ENCODE peak calls at places on chromosomes 5 and 9, in seven cellular contexts. R is Panc1, N is thoracic aorta, F is gastrocnemius medialis, B is right lobe of liver, I is upper lobe of right lung, W is heart left ventricle. T is an unnamed sample. For H3K36me3, the result is how much of the 10 kb centered on the place peaks cover.

GRCh38 chr9:95406114-95406513 is 88.6 kb upstream of the FANCC start:
- ATAC-seq in R (no peak), N (no peak), F (no peak), B (no peak), I (no peak), W (no peak), T (no peak)

GRCh38 chr5:158754018-158754514 is 345.6 kb downstream of the EBF1 start:
- ATAC-seq in R (no peak), N (no peak), F (peak), B (peak), I (no peak), W (no peak), T (peak)

GRCh38 chr5:180098991-180099732 is 27.6 kb upstream of the RNF130 start:
- ATAC-seq in R (peak), N (no peak), F (no peak), B (no peak), I (peak), W (no peak), T (no peak)

GRCh38 chr5:60195083-60195482 is 301.6 kb upstream of the PDE4D start:
- ATAC-seq in R (no peak), N (no peak), F (no peak), B (no peak), I (no peak), W (no peak), T (no peak)

GRCh38 chr9:88580961-88581360 is 46.0 kb downstream of the NXNL2 start:
- ATAC-seq in R (no peak), N (no peak), F (no peak), B (no peak), I (no peak), W (no peak), T (no peak)

GRCh38 chr9:27333241-27334052 is 36.5 kb upstream of the EQTN start:
- ATAC-seq in R (no peak), N (peak), F (peak), B (peak), I (peak), W (peak), T (peak)

GRCh38 chr9:107478805-107479204 is 10.8 kb downstream of the KLF4 start:
- ATAC-seq in R (no peak), N (no peak), F (no peak), B (no peak), I (peak), W (no peak), T (no peak)

GRCh38 chr5:148751025-148751424 is 75.4 kb upstream of the ADRB2 start:
- ATAC-seq in R (no peak), N (no peak), F (no peak), B (no peak), I (peak), W (no peak), T (no peak)

GRCh38 chr9:14405176-14405575 is 91.2 kb upstream of the NFIB start:
- ATAC-seq in R (no peak), N (no peak), F (no peak), B (no peak), I (no peak), W (no peak), T (no peak)

GRCh38 chr5:58490397-58491072 is 700 bp upstream of the GAPT start:
- ATAC-seq in R (no peak), N (no peak), F (no peak), B (no peak), I (no peak), W (no peak), T (no peak)

GRCh38 chr9:13646500-13646899 is 367.0 kb upstream of the MPDZ start:
- ATAC-seq in R (no peak), N (no peak), F (no peak), B (no peak), I (no peak), W (no peak), T (no peak)

GRCh38 chr5:109961755-109962154 is 272.0 kb downstream of the MAN2A1 start:
- ATAC-seq in R (no peak), N (no peak), F (no peak), B (peak), I (peak), W (no peak), T (no peak)

GRCh38 chr5:9025942-9026341 is 519.9 kb downstream of the SEMA5A start:
- ATAC-seq in R (no peak), N (no peak), F (no peak), B (no peak), I (no peak), W (no peak), T (no peak)

GRCh38 chr9:19156026-19156474 is 28.8 kb upstream of the PLIN2 start:
- ATAC-seq in R (no peak), N (no peak), F (no peak), B (peak), I (no peak), W (no peak), T (no peak)

GRCh38 chr5:43305948-43306563 is 7.2 kb downstream of the HMGCS1 start:
- ATAC-seq in R (peak), N (no peak), F (no peak), B (peak), I (peak), W (peak), T (no peak)

GRCh38 chr5:135578685-135579341 is at the start of gene CXCL14:
- ATAC-seq in R (peak), N (no peak), F (peak), B (peak), I (peak), W (no peak), T (peak)

GRCh38 chr5:94691947-94692346 is 73.5 kb downstream of the SLF1 start:
- ATAC-seq in R (no peak), N (no peak), F (no peak), B (peak), I (no peak), W (no peak), T (no peak)

GRCh38 chr9:3648722-3649121 is 122.9 kb upstream of the RFX3 start:
- ATAC-seq in R (no peak), N (no peak), F (no peak), B (no peak), I (no peak), W (no peak), T (no peak)

GRCh38 chr9:127263664-127264063 is 910 bp upstream of the GARNL3 start:
- ATAC-seq in R (no peak), N (no peak), F (no peak), B (peak), I (no peak), W (peak), T (no peak)

GRCh38 chr5:137630972-137631370 is 104.9 kb downstream of the KLHL3 start:
- ATAC-seq in R (no peak), N (peak), F (no peak), B (no peak), I (no peak), W (no peak), T (no peak)

GRCh38 chr9:123311250-123311753 is 42.9 kb upstream of the STRBP start:
- ATAC-seq in R (no peak), N (no peak), F (peak), B (peak), I (no peak), W (no peak), T (no peak)

GRCh38 chr9:73137286-73137899 is 14.3 kb upstream of the ANXA1 start:
- ATAC-seq in R (peak), N (no peak), F (peak), B (peak), I (peak), W (no peak), T (no peak)

GRCh38 chr5:74446673-74447337 is 193.7 kb downstream of the ENC1 start:
- ATAC-seq in R (no peak), N (peak), F (peak), B (no peak), I (peak), W (peak), T (peak)

GRCh38 chr9:99876190-99876589 is 30.3 kb upstream of the STX17 start:
- ATAC-seq in R (no peak), N (no peak), F (no peak), B (no peak), I (no peak), W (no peak), T (no peak)

GRCh38 chr9:91723420-91724067 is 226.5 kb downstream of the ROR2 start:
- ATAC-seq in R (no peak), N (no peak), F (no peak), B (no peak), I (no peak), W (no peak), T (peak)

GRCh38 chr5:171310816-171311697 is 2.0 kb downstream of the TLX3 start:
- ATAC-seq in R (peak), N (no peak), F (no peak), B (no peak), I (no peak), W (no peak), T (no peak)

GRCh38 chr5:35819656-35820055 is 37.0 kb upstream of the IL7R start:
- ATAC-seq in R (no peak), N (no peak), F (no peak), B (no peak), I (no peak), W (no peak), T (no peak)

GRCh38 chr9:127346584-127346983 is 50.4 kb upstream of the SLC2A8 start:
- ATAC-seq in R (no peak), N (no peak), F (no peak), B (no peak), I (no peak), W (no peak), T (no peak)

GRCh38 chr5:133713209-133713608 is 100.9 kb upstream of the FSTL4 start:
- ATAC-seq in R (no peak), N (no peak), F (no peak), B (no peak), I (no peak), W (no peak), T (no peak)

GRCh38 chr5:30604648-30605262 is 588.7 kb upstream of the CDH6 start:
- ATAC-seq in R (no peak), N (no peak), F (no peak), B (peak), I (no peak), W (no peak), T (no peak)

GRCh38 chr5:58944221-58944620 is 361.3 kb downstream of the RAB3C start:
- ATAC-seq in R (no peak), N (no peak), F (no peak), B (no peak), I (no peak), W (no peak), T (no peak)

GRCh38 chr5:75469017-75469416 is 42.4 kb downstream of the CERT1 start:
- ATAC-seq in R (no peak), N (no peak), F (no peak), B (no peak), I (no peak), W (no peak), T (no peak)

GRCh38 chr5:64746446-64746845 is 22.0 kb downstream of the SREK1IP1 start:
- ATAC-seq in R (no peak), N (no peak), F (no peak), B (no peak), I (no peak), W (no peak), T (no peak)

GRCh38 chr9:127185931-127186781 is 63.7 kb upstream of the ANGPTL2 start:
- ATAC-seq in R (no peak), N (peak), F (peak), B (peak), I (peak), W (peak), T (peak)

GRCh38 chr5:68032240-68032762 is 183.3 kb upstream of the PIK3R1 start:
- ATAC-seq in R (no peak), N (no peak), F (no peak), B (peak), I (no peak), W (peak), T (no peak)

GRCh38 chr5:168876419-168876818 is 297.3 kb upstream of the PANK3 start:
- ATAC-seq in R (no peak), N (no peak), F (no peak), B (no peak), I (no peak), W (no peak), T (no peak)

GRCh38 chr5:33565304-33565703 is 124.5 kb downstream of the TARS1 start:
- ATAC-seq in R (no peak), N (peak), F (no peak), B (no peak), I (no peak), W (no peak), T (peak)

DNA sequence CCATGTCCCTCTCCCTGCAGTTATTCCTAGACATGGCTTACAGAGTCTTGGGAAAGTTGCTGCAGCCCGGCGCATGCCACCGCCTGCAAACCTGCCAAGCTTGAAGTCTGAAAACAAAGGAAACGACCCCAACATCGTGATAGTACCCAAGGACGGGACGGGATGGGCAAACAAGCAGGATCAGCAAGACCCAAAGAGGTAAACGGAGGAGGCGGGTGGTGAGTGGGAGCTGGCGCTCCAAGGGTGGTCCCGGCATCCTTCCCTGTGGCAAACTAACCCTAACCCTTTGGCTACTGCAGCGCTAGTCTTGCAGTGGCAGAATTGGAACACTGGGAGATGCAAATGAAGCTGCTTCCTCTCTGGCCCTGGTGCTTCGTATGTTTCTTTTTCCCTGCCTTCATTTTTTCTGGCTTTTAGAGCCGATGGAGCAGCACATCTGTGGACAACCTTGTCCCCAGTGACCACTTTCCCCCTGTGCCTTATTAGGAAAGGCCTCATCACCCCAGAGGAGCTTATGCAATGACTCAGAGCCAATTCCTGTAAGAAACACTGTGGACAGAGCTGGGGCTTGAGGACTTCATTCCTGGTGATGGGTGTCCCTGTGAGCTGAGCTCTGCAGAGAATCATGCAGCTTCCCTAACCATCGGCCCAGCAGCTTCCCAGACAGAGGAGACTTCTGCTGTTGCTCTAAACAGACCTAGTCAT is 38.9 kb downstream of the PRRC2B start:
- ATAC-seq in R (no peak), N (peak), F (no peak), B (peak), I (no peak), W (no peak), T (peak)
- TF ChIP-seq CTCF in R (no peak), N (no peak), F (no peak), B (no peak), I (no peak), W (no peak), T (no peak)

DNA sequence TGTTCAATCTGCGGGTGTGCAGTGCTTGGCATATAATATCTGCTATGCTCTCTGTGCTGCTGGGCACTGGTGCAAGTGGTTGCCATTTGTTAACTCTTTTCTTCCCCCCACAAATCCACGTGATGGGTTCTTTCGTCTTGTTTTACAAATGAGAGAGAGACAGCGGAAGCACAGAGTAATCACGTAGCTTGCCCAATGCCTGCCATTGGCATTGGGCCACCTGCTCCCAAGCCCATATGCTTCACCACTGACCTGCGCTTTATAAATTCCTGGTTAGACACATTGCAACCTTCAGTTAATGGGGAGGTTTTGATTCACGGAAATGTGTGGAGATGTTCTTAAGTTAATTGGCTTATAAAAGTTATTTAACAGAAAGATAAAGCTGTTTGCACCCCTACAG is 194.8 kb upstream of the ADAMTS16 start:
- ATAC-seq in R (no peak), N (no peak), F (no peak), B (no peak), I (no peak), W (no peak), T (no peak)
- H3K36me3 ChIP-seq in R (under half), N (under half), F (under half), B (under half), I (under half), W (under half), T (under half)

GRCh38 chr9:68844623-68845612 is 139.9 kb downstream of the PIP5K1B start:
- ATAC-seq in R (no peak), N (no peak), F (no peak), B (peak), I (peak), W (no peak), T (no peak)
- TF ChIP-seq CTCF in R (peak), N (peak), F (peak), B (peak), I (peak), W (peak), T (peak)

GRCh38 chr5:173318881-173319609 is 9.2 kb downstream of the STC2 start:
- ATAC-seq in R (no peak), N (no peak), F (no peak), B (no peak), I (no peak), W (no peak), T (no peak)

GRCh38 chr5:173317852-173318251 is 10.4 kb downstream of the STC2 start:
- ATAC-seq in R (no peak), N (no peak), F (no peak), B (no peak), I (no peak), W (no peak), T (no peak)

GRCh38 chr5:173318338-173318737 is 9.9 kb downstream of the STC2 start:
- ATAC-seq in R (no peak), N (no peak), F (no peak), B (no peak), I (no peak), W (no peak), T (no peak)

GRCh38 chr5:173320259-173320658 is 8.0 kb downstream of the STC2 start:
- ATAC-seq in R (no peak), N (no peak), F (peak), B (peak), I (peak), W (peak), T (peak)

GRCh38 chr5:173319610-173320100 is 8.6 kb downstream of the STC2 start:
- ATAC-seq in R (no peak), N (no peak), F (no peak), B (no peak), I (no peak), W (peak), T (no peak)
- H3K36me3 ChIP-seq in R (under half), N (under half), F (under half), B (under half), I (under half), W (under half), T (under half)

GRCh38 chr9:98216391-98216790 is 24.0 kb upstream of the CORO2A start:
- ATAC-seq in R (no peak), N (no peak), F (no peak), B (no peak), I (no peak), W (no peak), T (no peak)
- TF ChIP-seq CTCF in R (no peak), N (no peak), F (no peak), B (no peak), I (no peak), W (no peak), T (no peak)

DNA sequence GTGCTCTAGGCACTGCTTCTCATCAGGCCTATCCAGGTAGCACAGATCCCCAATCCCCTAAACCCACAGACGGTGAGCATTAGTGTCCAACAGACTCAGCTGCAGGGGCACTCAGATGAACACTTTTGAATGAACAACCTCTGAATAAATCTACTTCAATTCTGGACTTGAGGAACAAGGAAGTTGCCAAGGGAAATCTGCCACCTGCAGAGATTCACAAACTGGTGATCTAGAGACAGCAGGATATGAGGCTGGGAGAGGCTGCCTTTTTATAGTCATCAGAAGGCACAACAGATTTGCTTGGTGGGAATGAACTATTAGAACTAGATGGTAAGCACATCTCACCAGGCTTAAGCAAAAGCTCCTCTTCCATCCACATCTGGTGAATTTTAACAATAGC is 7.0 kb upstream of the HK3 start:
- ATAC-seq in R (no peak), N (no peak), F (no peak), B (no peak), I (no peak), W (no peak), T (no peak)
- H3K36me3 ChIP-seq in R (under half), N (under half), F (under half), B (under half), I (half or more), W (half or more), T (half or more)

GRCh38 chr5:3996871-3997410 is 401.3 kb downstream of the IRX1 start:
- ATAC-seq in R (no peak), N (no peak), F (no peak), B (no peak), I (no peak), W (no peak), T (no peak)
- TF ChIP-seq CTCF in R (no peak), N (no peak), F (no peak), B (no peak), I (no peak), W (no peak), T (no peak)

DNA sequence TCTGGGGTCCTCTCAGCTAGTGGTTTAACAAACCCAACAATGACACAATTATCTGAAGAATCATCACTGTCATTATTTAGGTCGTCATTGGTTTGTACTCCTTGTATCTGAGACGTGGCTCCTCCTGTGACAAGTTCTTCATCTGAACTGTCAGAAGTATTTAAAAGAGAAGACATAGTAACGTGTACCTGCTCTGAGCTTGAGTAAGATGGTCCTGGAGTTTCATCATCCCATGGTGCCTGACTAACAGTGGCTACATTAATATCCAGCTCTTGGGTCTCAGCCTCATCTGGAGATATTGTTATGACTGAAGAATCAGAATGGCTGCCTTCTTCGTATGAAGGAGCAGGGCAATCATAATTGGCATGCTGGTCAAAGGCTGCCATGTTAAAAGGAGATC is 9.1 kb upstream of the SMIM27 start:
- ATAC-seq in R (no peak), N (no peak), F (no peak), B (no peak), I (no peak), W (no peak), T (no peak)
- H3K36me3 ChIP-seq in R (under half), N (under half), F (under half), B (under half), I (under half), W (under half), T (under half)